ENCODE peak calls at places on chromosomes 12 and 14, in eight cellular contexts. O is heart right ventricle; N is transverse colon; Q is right lobe of liver; S is CD8-positive, alpha-beta memory T cell; I is K562; R is fibroblast of lung; Z is GM23248. G is an unnamed sample.

GRCh38 chr12:27542628-27543027 is 18.6 kb downstream of the PPFIBP1 start:
- DNase-seq in O (no peak), N (no peak), Q (no peak), S (no peak), I (no peak), R (peak), Z (peak), G (peak)

GRCh38 chr14:29724991-29725390 is 202.7 kb downstream of the PRKD1 start:
- DNase-seq in O (no peak), N (no peak), Q (no peak), S (no peak), I (peak), R (peak), Z (peak), G (peak)

GRCh38 chr14:94601961-94602391 is 10.2 kb upstream of the SERPINA3 start:
- DNase-seq in O (peak), N (peak), Q (no peak), S (no peak), I (peak), R (peak), Z (peak), G (peak)

GRCh38 chr12:106229036-106229591 is 18.7 kb downstream of the CKAP4 start:
- DNase-seq in O (no peak), N (no peak), Q (peak), S (no peak), I (no peak), R (no peak), Z (no peak), G (no peak)

GRCh38 chr12:128818065-128819022 is 5.4 kb downstream of the SLC15A4 start:
- DNase-seq in O (no peak), N (no peak), Q (peak), S (no peak), I (no peak), R (peak), Z (peak), G (peak)

GRCh38 chr14:75831971-75832370 is 149.8 kb downstream of the TGFB3 start:
- DNase-seq in O (no peak), N (no peak), Q (no peak), S (no peak), I (peak), R (peak), Z (peak), G (no peak)

GRCh38 chr14:24367506-24368214 is at the start of gene NFATC4:
- DNase-seq in O (peak), N (peak), Q (no peak), S (peak), I (peak), R (peak), Z (peak), G (peak)

GRCh38 chr12:76020281-76020680 is 11.3 kb downstream of the PHLDA1 start:
- DNase-seq in O (no peak), N (peak), Q (no peak), S (peak), I (no peak), R (peak), Z (peak), G (peak)

GRCh38 chr14:94441531-94442205 is 10.9 kb downstream of the SERPINA11 start:
- DNase-seq in O (no peak), N (no peak), Q (no peak), S (no peak), I (no peak), R (no peak), Z (no peak), G (no peak)

GRCh38 chr12:130826151-130826801 is 12.8 kb downstream of the STX2 start:
- DNase-seq in O (peak), N (peak), Q (no peak), S (peak), I (peak), R (peak), Z (peak), G (peak)

GRCh38 chr12:79262938-79263337 is 398.4 kb downstream of the SYT1 start:
- DNase-seq in O (no peak), N (no peak), Q (no peak), S (no peak), I (no peak), R (peak), Z (peak), G (peak)

GRCh38 chr14:99899578-99900178 is 106.5 kb downstream of the EML1 start:
- DNase-seq in O (no peak), N (no peak), Q (no peak), S (no peak), I (peak), R (peak), Z (peak), G (peak)

GRCh38 chr14:39174560-39175444 is at the start of gene PNN:
- DNase-seq in O (peak), N (peak), Q (peak), S (peak), I (peak), R (peak), Z (peak), G (peak)

GRCh38 chr12:101612162-101612916 is 17.6 kb downstream of the MYBPC1 start:
- DNase-seq in O (no peak), N (no peak), Q (no peak), S (no peak), I (no peak), R (no peak), Z (no peak), G (no peak)

GRCh38 chr14:54944737-54945391 is 42.2 kb upstream of the GCH1 start:
- DNase-seq in O (no peak), N (no peak), Q (no peak), S (no peak), I (no peak), R (no peak), Z (no peak), G (no peak)

DNA sequence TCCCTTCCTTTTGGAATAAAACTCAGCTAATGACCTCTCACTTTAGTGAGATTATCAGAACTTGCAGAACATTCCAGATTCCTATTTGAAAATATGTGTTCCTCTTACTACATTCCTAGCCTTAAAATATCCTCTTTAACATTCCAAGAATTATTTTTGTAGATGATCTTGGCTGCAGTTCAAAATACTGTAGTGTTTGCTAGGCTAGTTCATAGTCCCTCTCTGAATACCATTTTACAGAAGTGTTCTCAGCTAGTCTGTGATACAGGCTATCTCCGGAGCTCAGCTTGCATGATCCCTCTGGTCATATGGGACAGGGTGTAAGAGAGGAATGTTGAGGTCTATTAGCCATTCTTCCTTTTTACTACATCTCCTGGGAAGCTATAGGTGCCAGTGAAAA is 17.6 kb upstream of the GPR33 start:
- DNase-seq in O (no peak), N (no peak), Q (no peak), S (no peak), I (no peak), R (peak), Z (peak), G (peak)
- H3K4me3 ChIP-seq in O (no peak), N (no peak), Q (no peak), S (no peak), I (no peak), R (no peak), Z (peak), G (no peak)

DNA sequence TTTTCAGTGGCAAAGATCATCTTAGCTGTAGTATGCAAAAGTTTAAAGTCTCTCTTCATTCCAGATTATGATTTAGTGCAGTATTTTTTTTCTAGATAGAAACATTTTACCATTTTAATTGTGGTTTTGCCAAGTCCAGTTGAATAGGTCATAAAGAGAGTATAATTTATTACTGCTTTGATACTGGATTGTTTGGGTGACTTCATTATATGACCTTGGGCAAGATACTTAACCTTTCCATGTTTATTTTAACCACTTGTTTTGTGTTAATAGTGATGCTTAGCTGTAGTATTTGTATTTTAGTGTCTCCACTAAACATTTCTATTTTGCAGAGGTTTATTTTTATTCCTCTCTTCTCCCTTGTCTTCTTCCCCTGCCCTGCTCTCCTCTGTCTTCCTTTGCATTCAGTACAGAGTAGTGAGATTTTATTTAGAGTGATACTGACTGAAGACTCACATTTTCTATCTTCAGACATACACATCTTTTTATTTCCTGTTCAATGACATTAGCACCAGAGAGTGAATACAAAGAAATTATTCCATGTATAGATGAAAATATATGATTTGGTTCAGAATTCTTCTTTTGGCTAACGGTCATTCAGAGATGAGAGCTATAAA is 215.2 kb downstream of the ERC1 start:
- DNase-seq in O (no peak), N (no peak), Q (no peak), S (no peak), I (no peak), R (no peak), Z (no peak), G (no peak)
- H3K4me3 ChIP-seq in O (no peak), N (no peak), Q (no peak), S (no peak), I (no peak), R (no peak), Z (peak), G (no peak)

GRCh38 chr14:34303811-34304210 is 158.2 kb downstream of the SPTSSA start:
- DNase-seq in O (no peak), N (no peak), Q (no peak), S (no peak), I (no peak), R (no peak), Z (no peak), G (no peak)
- H3K4me3 ChIP-seq in O (no peak), N (no peak), Q (no peak), S (no peak), I (no peak), R (no peak), Z (no peak), G (no peak)

GRCh38 chr12:115185529-115185928 is 501.6 kb upstream of the TBX3 start:
- DNase-seq in O (no peak), N (no peak), Q (no peak), S (no peak), I (no peak), R (peak), Z (no peak), G (peak)
- H3K4me3 ChIP-seq in O (no peak), N (no peak), Q (no peak), S (no peak), I (no peak), R (no peak), Z (no peak), G (no peak)

GRCh38 chr14:85934886-85935254 is 404.9 kb downstream of the FLRT2 start:
- DNase-seq in O (no peak), N (no peak), Q (no peak), S (no peak), I (no peak), R (peak), Z (no peak), G (no peak)
- H3K4me3 ChIP-seq in O (peak), N (peak), Q (peak), S (peak), I (no peak), R (no peak), Z (peak), G (peak)

DNA sequence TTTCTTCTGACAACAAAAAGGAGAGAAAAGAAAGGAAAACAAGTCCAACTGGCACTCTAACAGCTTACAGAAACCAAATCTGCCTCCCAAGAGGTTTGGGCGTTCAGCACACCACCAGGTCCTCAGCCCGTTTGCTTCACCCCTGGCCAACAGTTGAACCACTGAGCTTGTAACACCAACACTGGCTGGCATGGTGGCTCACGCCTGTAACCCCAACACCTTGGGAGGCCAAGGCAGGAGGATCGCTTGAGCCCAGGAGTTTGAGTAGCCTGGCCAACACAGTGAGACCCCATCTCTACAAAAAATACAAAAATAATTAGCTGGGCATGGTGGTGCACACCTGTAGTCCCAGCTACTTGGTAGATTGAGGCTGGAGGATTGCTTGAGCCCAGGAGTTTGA is 19.4 kb downstream of the CCDC88C start:
- DNase-seq in O (no peak), N (no peak), Q (no peak), S (no peak), I (no peak), R (no peak), Z (no peak), G (no peak)
- H3K4me3 ChIP-seq in O (no peak), N (no peak), Q (no peak), S (peak), I (no peak), R (no peak), Z (no peak), G (no peak)

G was measured in fibroblast of the aortic adventitia.